ENCODE peak calls at places on chromosomes 3 and 15, in five cellular contexts. V, I, D, J and A are unnamed samples. For H3K4me1, the result is how much of the 10 kb centered on the place peaks cover.

GRCh38 chr3:171150945-171151344 is 124.4 kb upstream of the SLC2A2 start:
- DNase-seq in V (no peak), I (no peak), D (no peak), J (no peak), A (no peak)

GRCh38 chr3:128297401-128298138 is 144.3 kb downstream of the EEFSEC start:
- DNase-seq in V (no peak), I (no peak), D (peak), J (no peak), A (no peak)

GRCh38 chr15:43376017-43376705 is 5.3 kb downstream of the TUBGCP4 start:
- DNase-seq in V (no peak), I (peak), D (no peak), J (no peak), A (no peak)

GRCh38 chr3:64244011-64244942 is 19.0 kb upstream of the PRICKLE2 start:
- DNase-seq in V (no peak), I (no peak), D (no peak), J (no peak), A (no peak)

GRCh38 chr3:12903000-12903800 is 61.8 kb upstream of the RPL32 start:
- DNase-seq in V (no peak), I (no peak), D (no peak), J (no peak), A (no peak)

GRCh38 chr3:126125341-126125740 is 41.4 kb upstream of the SLC41A3 start:
- DNase-seq in V (no peak), I (peak), D (peak), J (peak), A (peak)

GRCh38 chr3:111035896-111036295 is 35.7 kb upstream of the NECTIN3 start:
- DNase-seq in V (no peak), I (no peak), D (no peak), J (no peak), A (no peak)

GRCh38 chr3:9550999-9551398 is 2.6 kb downstream of the LHFPL4 start:
- DNase-seq in V (no peak), I (no peak), D (no peak), J (no peak), A (no peak)

GRCh38 chr3:128805771-128806170 is 73.6 kb upstream of the ACAD9 start:
- DNase-seq in V (no peak), I (no peak), D (no peak), J (no peak), A (no peak)

GRCh38 chr15:85673326-85673725 is 121.4 kb downstream of the KLHL25 start:
- DNase-seq in V (no peak), I (no peak), D (no peak), J (no peak), A (no peak)

GRCh38 chr3:52352566-52352965 is 36.4 kb downstream of the DNAH1 start:
- DNase-seq in V (no peak), I (no peak), D (no peak), J (peak), A (no peak)

GRCh38 chr3:41198526-41198925 is 779 bp upstream of the CTNNB1 start:
- DNase-seq in V (no peak), I (peak), D (peak), J (peak), A (peak)

DNA sequence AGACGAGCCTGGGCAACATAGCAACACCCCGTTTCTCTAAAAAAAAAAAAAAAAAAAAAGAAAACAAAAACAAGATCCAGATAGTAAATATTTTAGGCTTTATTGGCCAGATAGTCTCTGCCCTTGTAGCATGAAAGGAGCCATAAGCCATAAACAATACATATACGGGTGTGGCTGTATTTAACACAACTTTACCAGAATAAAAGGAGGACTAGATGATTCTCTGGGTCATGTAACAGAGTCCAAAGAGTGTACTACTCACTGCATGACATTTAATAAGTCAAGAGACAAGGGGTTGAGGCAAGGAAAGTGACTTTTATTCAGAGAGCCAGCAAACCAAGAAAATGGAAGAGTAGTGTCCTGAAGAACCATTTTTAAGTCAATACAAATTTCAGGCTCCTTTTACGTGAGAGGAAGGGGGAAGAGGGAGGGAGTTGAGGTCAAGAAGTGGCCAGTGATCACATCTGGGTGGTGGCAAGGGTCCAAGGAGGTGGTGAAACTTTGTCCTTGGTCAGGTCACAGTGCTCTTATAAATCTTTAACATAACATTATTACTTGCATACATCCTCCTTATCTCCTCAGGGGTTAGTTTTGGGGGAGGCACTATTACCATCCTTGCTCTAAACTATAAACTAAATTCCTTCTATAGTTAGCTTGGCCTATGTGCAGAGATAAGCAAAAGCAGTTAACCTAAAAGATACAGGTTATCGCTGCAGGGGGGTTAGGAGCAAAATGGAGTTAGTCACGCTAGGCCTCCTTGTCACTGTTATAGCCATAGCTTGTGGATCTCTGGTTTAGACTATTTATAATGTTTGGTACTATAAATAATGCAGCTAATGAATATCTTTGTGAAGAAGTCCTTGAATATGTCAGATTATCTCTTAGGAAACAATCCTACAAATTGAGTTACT is 46.1 kb downstream of the METTL6 start:
- DNase-seq in V (no peak), I (no peak), D (no peak), J (no peak), A (no peak)
- H3K4me1 ChIP-seq in V (under half), I (under half), D (under half), J (under half), A (under half)

GRCh38 chr15:38073278-38073930 is 139.0 kb downstream of the TMCO5A start:
- DNase-seq in V (no peak), I (no peak), D (peak), J (no peak), A (no peak)
- H3K27ac ChIP-seq in V (no peak), I (peak), D (peak), J (peak), A (peak)

GRCh38 chr15:74387988-74388955 is 20.8 kb upstream of the CYP11A1 start:
- DNase-seq in V (no peak), I (no peak), D (no peak), J (no peak), A (no peak)

GRCh38 chr15:74387141-74387541 is 19.7 kb upstream of the CYP11A1 start:
- DNase-seq in V (no peak), I (no peak), D (no peak), J (no peak), A (no peak)

GRCh38 chr15:74391604-74392401 is 24.4 kb upstream of the CYP11A1 start:
- DNase-seq in V (no peak), I (no peak), D (no peak), J (no peak), A (no peak)

GRCh38 chr15:74390552-74391288 is 23.3 kb upstream of the CYP11A1 start:
- DNase-seq in V (no peak), I (no peak), D (no peak), J (no peak), A (no peak)

DNA sequence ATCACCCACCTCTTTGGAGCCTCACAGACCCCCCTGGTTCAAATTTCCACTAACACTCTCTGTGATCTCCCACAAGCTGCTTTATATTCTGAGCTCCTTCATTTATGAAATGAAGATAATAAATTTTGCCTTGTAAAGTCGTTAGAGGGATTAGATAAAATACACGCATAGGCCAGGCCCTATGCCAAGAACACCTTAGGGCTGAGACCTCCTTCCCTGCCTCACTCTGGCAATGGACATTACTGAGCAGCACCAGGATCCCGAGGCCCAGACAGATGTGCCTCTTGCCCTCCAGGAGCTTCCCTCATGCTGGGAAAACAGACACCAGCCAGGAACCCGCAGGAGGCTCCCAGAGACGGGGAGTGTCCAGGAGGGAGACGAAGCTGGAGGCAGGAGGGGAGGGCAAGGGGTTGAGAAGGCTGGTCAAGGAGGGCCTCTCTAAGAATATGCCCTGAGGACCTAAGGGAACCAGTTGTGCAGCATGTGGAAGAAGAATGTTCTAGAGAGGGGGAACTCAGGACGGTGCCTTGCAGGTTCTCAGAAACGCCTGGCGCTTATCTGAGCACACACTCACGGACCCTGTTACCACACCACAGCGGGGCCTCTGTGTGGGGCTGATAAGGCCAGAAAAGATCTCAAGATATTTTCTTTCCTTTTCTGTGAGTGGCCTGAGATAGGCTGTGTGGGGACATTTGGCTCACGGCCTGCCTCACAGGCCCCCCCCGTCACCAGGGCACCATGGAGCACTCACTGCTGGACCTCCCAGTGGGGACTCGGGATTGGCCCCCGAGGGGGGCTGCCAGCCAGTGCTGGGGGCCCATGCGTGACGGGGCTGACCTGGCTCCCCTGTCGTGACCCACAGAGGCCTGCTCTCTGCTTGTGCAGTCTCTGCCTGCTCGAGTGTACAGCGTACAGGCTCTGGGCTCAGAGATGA is 21.9 kb upstream of the CYP11A1 start:
- DNase-seq in V (no peak), I (no peak), D (no peak), J (no peak), A (no peak)
- H3K4me1 ChIP-seq in V (under half), I (under half), D (under half), J (under half), A (under half)

GRCh38 chr15:90664650-90665287 is 52.4 kb upstream of the BLM start:
- DNase-seq in V (no peak), I (peak), D (peak), J (peak), A (peak)
- H3K27ac ChIP-seq in V (peak), I (peak), D (peak), J (no peak), A (peak)

GRCh38 chr15:57533062-57533735 is 58.5 kb upstream of the MYZAP start:
- DNase-seq in V (no peak), I (no peak), D (no peak), J (no peak), A (no peak)
- H3K4me1 ChIP-seq in V (under half), I (under half), D (under half), J (under half), A (under half)

GRCh38 chr15:75662823-75663519 is 15.3 kb downstream of the SNX33 start:
- DNase-seq in V (no peak), I (no peak), D (no peak), J (no peak), A (no peak)

GRCh38 chr15:75669879-75670212 is 22.1 kb downstream of the SNX33 start:
- DNase-seq in V (no peak), I (no peak), D (no peak), J (no peak), A (no peak)

GRCh38 chr15:75669191-75669878 is 21.6 kb downstream of the SNX33 start:
- DNase-seq in V (no peak), I (peak), D (no peak), J (no peak), A (no peak)

GRCh38 chr15:75663931-75664421 is 16.3 kb downstream of the SNX33 start:
- DNase-seq in V (no peak), I (peak), D (no peak), J (no peak), A (no peak)

DNA sequence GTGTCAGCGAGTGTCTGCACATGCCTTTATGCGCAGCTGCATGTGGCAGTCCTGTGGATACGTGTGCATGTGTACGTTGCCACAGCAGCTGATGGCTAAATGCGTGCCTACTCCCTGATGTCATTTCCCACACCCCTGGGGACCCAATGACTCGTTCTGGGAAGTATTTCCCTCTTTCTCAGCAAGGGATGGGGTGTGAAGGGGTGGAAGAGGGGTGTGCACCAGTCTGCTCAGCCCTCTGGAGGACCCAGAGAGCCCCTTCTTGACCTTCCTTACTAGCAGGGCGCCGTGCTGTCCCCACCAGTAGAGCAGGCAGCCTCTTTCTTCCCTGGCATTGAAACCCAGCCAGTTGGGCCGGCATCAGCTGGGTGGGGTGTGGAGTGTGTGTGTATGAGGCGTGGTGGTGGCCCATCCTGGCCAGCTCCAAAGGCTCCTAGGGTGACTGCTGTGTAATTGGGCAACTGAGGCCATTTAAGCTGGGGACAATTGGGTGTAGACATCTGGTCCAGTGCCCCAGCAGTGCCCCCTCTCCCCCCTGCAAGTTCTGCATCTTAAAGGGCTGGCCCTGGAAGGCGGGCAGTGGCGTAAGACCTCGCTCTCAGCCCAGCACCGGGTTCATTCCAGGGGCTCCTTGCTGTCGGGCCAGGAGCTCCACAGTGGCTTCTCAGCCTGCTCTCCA is 19.2 kb downstream of the SNX33 start:
- DNase-seq in V (no peak), I (peak), D (peak), J (peak), A (peak)
- H3K27ac ChIP-seq in V (no peak), I (peak), D (peak), J (peak), A (peak)

GRCh38 chr15:67080900-67081431 is 15.6 kb downstream of the SMAD3 start:
- DNase-seq in V (no peak), I (no peak), D (peak), J (peak), A (no peak)
- H3K4me1 ChIP-seq in V (half or more), I (half or more), D (under half), J (under half), A (under half)